ENCODE peak calls at places on chromosomes 3 and 15, in nine cellular contexts. One of them, this sample, is unnamed.

GRCh38 chr3:69740103-69741021 is 1.1 kb downstream of the MITF start:
- DNase-seq in H1: peak; percentile 87
- DNase-seq in esophagus muscularis mucosa: no peak
- DNase-seq in stomach: peak; percentile 68
- DNase-seq in sigmoid colon: peak; percentile 68
- DNase-seq in A549: no peak
- DNase-seq in GM12878: no peak
- DNase-seq in ovary: peak; percentile 66
- DNase-seq in transverse colon: peak; percentile 59
- DNase-seq in this sample: peak; percentile 92

GRCh38 chr15:78752492-78753358 is 58.5 kb downstream of the ADAMTS7 start:
- DNase-seq in H1: no peak
- DNase-seq in esophagus muscularis mucosa: no peak
- DNase-seq in stomach: no peak
- DNase-seq in sigmoid colon: peak; percentile 52
- DNase-seq in A549: no peak
- DNase-seq in GM12878: no peak
- DNase-seq in ovary: peak; percentile 28
- DNase-seq in transverse colon: no peak
- DNase-seq in this sample: peak; percentile 39

GRCh38 chr3:39415983-39416382 is 9.5 kb downstream of the RPSA start:
- DNase-seq in H1: peak; percentile 57
- DNase-seq in esophagus muscularis mucosa: no peak
- DNase-seq in stomach: no peak
- DNase-seq in sigmoid colon: no peak
- DNase-seq in A549: peak; percentile 28
- DNase-seq in GM12878: no peak
- DNase-seq in ovary: no peak
- DNase-seq in transverse colon: no peak
- DNase-seq in this sample: no peak

GRCh38 chr3:134197681-134198261 is 52.9 kb downstream of the RYK start:
- DNase-seq in H1: no peak
- DNase-seq in esophagus muscularis mucosa: no peak
- DNase-seq in stomach: no peak
- DNase-seq in sigmoid colon: no peak
- DNase-seq in A549: peak; percentile 44
- DNase-seq in GM12878: peak; percentile 24
- DNase-seq in ovary: no peak
- DNase-seq in transverse colon: no peak
- DNase-seq in this sample: no peak

GRCh38 chr3:108117245-108117644 is 26.4 kb upstream of the CD47 start:
- DNase-seq in H1: no peak
- DNase-seq in esophagus muscularis mucosa: no peak
- DNase-seq in stomach: no peak
- DNase-seq in sigmoid colon: no peak
- DNase-seq in A549: no peak
- DNase-seq in GM12878: no peak
- DNase-seq in ovary: no peak
- DNase-seq in transverse colon: no peak
- DNase-seq in this sample: no peak

GRCh38 chr3:21859124-21859781 is 108.2 kb upstream of the ZNF385D start:
- DNase-seq in H1: no peak
- DNase-seq in esophagus muscularis mucosa: no peak
- DNase-seq in stomach: no peak
- DNase-seq in sigmoid colon: no peak
- DNase-seq in A549: no peak
- DNase-seq in GM12878: no peak
- DNase-seq in ovary: no peak
- DNase-seq in transverse colon: no peak
- DNase-seq in this sample: no peak

GRCh38 chr3:24526640-24527237 is 32.1 kb upstream of the THRB start:
- DNase-seq in H1: no peak
- DNase-seq in esophagus muscularis mucosa: no peak
- DNase-seq in stomach: no peak
- DNase-seq in sigmoid colon: no peak
- DNase-seq in A549: no peak
- DNase-seq in GM12878: no peak
- DNase-seq in ovary: no peak
- DNase-seq in transverse colon: no peak
- DNase-seq in this sample: no peak

GRCh38 chr15:49438970-49439631 is 16.1 kb downstream of the FGF7 start:
- DNase-seq in H1: no peak
- DNase-seq in esophagus muscularis mucosa: no peak
- DNase-seq in stomach: no peak
- DNase-seq in sigmoid colon: peak; percentile 71
- DNase-seq in A549: no peak
- DNase-seq in GM12878: peak; percentile 11
- DNase-seq in ovary: no peak
- DNase-seq in transverse colon: peak; percentile 17
- DNase-seq in this sample: no peak

GRCh38 chr3:125129512-125129962 is 73.7 kb upstream of the HEG1 start:
- DNase-seq in H1: no peak
- DNase-seq in esophagus muscularis mucosa: peak; percentile 95
- DNase-seq in stomach: peak; percentile 37
- DNase-seq in sigmoid colon: peak; percentile 91
- DNase-seq in A549: peak; percentile 38
- DNase-seq in GM12878: no peak
- DNase-seq in ovary: no peak
- DNase-seq in transverse colon: peak; percentile 47
- DNase-seq in this sample: peak; percentile 56

GRCh38 chr3:97815149-97815917 is 6.5 kb upstream of the CRYBG3 start:
- DNase-seq in H1: no peak
- DNase-seq in esophagus muscularis mucosa: no peak
- DNase-seq in stomach: no peak
- DNase-seq in sigmoid colon: no peak
- DNase-seq in A549: no peak
- DNase-seq in GM12878: no peak
- DNase-seq in ovary: no peak
- DNase-seq in transverse colon: no peak
- DNase-seq in this sample: peak; percentile 25

GRCh38 chr3:42061042-42061710 is 30.0 kb upstream of the TRAK1 start:
- DNase-seq in H1: no peak
- DNase-seq in esophagus muscularis mucosa: no peak
- DNase-seq in stomach: no peak
- DNase-seq in sigmoid colon: no peak
- DNase-seq in A549: peak; percentile 34
- DNase-seq in GM12878: no peak
- DNase-seq in ovary: no peak
- DNase-seq in transverse colon: no peak
- DNase-seq in this sample: no peak

GRCh38 chr3:111763101-111763500 is 96.0 kb upstream of the PHLDB2 start:
- DNase-seq in H1: no peak
- DNase-seq in esophagus muscularis mucosa: no peak
- DNase-seq in stomach: no peak
- DNase-seq in sigmoid colon: no peak
- DNase-seq in A549: no peak
- DNase-seq in GM12878: no peak
- DNase-seq in ovary: no peak
- DNase-seq in transverse colon: no peak
- DNase-seq in this sample: no peak

GRCh38 chr3:10655131-10655530 is 149.7 kb upstream of the ATP2B2 start:
- DNase-seq in H1: no peak
- DNase-seq in esophagus muscularis mucosa: no peak
- DNase-seq in stomach: no peak
- DNase-seq in sigmoid colon: no peak
- DNase-seq in A549: no peak
- DNase-seq in GM12878: no peak
- DNase-seq in ovary: no peak
- DNase-seq in transverse colon: no peak
- DNase-seq in this sample: no peak

GRCh38 chr15:35956066-35956465 is 410.1 kb upstream of the DPH6 start:
- DNase-seq in H1: no peak
- DNase-seq in esophagus muscularis mucosa: no peak
- DNase-seq in stomach: no peak
- DNase-seq in sigmoid colon: no peak
- DNase-seq in A549: no peak
- DNase-seq in GM12878: no peak
- DNase-seq in ovary: no peak
- DNase-seq in transverse colon: no peak
- DNase-seq in this sample: no peak

GRCh38 chr15:69468241-69469121 is 15.9 kb downstream of the RPLP1 start:
- DNase-seq in H1: peak; percentile 26
- DNase-seq in esophagus muscularis mucosa: no peak
- DNase-seq in stomach: peak; percentile 76
- DNase-seq in sigmoid colon: no peak
- DNase-seq in A549: no peak
- DNase-seq in GM12878: no peak
- DNase-seq in ovary: no peak
- DNase-seq in transverse colon: peak; percentile 61
- DNase-seq in this sample: no peak

GRCh38 chr3:79361748-79362378 is 405.9 kb downstream of the ROBO1 start:
- DNase-seq in H1: no peak
- DNase-seq in esophagus muscularis mucosa: no peak
- DNase-seq in stomach: no peak
- DNase-seq in sigmoid colon: no peak
- DNase-seq in A549: peak; percentile 42
- DNase-seq in GM12878: no peak
- DNase-seq in ovary: no peak
- DNase-seq in transverse colon: no peak
- DNase-seq in this sample: no peak

GRCh38 chr15:60184579-60184978 is 180.5 kb downstream of the FOXB1 start:
- DNase-seq in H1: no peak
- DNase-seq in esophagus muscularis mucosa: no peak
- DNase-seq in stomach: no peak
- DNase-seq in sigmoid colon: no peak
- DNase-seq in A549: no peak
- DNase-seq in GM12878: no peak
- DNase-seq in ovary: no peak
- DNase-seq in transverse colon: no peak
- DNase-seq in this sample: no peak

GRCh38 chr3:194879991-194880939 is 194.6 kb downstream of the FAM43A start:
- DNase-seq in H1: peak; percentile 41
- DNase-seq in esophagus muscularis mucosa: peak; percentile 92
- DNase-seq in stomach: peak; percentile 77
- DNase-seq in sigmoid colon: no peak
- DNase-seq in A549: no peak
- DNase-seq in GM12878: no peak
- DNase-seq in ovary: peak; percentile 55
- DNase-seq in transverse colon: peak; percentile 7
- DNase-seq in this sample: no peak

GRCh38 chr3:179898024-179898423 is 138.7 kb downstream of the PEX5L start:
- DNase-seq in H1: no peak
- DNase-seq in esophagus muscularis mucosa: no peak
- DNase-seq in stomach: no peak
- DNase-seq in sigmoid colon: no peak
- DNase-seq in A549: peak; percentile 42
- DNase-seq in GM12878: no peak
- DNase-seq in ovary: no peak
- DNase-seq in transverse colon: no peak
- DNase-seq in this sample: no peak
- TF ChIP-seq EP300 in H1: no peak
- TF ChIP-seq EP300 in esophagus muscularis mucosa: no peak
- TF ChIP-seq EP300 in stomach: no peak
- TF ChIP-seq EP300 in sigmoid colon: no peak
- TF ChIP-seq EP300 in A549: no peak
- TF ChIP-seq EP300 in GM12878: no peak
- TF ChIP-seq EP300 in ovary: no peak
- TF ChIP-seq EP300 in transverse colon: no peak
- TF ChIP-seq EP300 in this sample: no peak

DNA sequence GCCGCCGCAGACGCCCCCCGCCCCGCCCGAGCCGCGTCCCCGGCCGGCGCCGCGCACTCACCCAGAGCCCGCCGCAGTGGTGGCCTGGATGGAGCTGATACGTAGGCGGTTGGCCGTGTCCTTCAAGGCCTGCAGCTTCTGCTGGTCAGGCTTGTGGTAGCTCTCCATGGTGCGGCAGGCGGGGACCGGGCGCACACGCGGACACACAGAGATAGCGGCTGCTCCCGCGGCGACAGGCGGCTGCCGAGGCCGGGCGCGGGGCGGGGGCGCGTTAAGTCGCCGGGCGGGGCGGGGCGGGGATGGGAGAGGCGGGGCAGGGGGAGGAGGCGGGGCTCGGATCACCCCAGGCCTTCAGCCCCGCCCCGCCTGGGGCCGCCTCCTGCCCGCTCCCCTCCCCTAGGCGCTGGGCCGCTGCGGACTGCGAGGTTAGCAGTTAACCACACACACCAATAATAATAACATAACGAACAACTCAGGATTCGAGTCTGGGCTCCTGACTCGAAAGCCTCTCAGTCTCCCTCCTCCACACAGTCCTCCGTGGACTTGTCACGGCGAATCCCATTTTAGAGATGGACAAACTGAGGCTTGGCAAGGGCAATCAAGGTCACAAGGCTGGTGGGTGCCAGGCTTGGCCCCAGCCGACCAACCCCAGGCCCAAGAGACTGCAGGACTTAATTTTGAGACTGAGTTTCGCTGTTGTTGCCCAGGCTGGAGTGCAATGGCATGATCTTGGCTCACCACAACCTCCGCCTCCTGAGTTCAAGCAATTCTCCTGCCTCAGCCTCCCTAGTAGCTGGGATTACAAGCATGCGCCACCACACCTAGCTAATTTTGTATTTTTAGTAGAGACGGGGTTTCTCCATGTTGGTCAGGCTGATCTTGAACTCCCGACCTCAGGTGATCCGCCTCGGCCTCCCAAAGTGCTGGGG is at the start of gene TKT:
- DNase-seq in H1: peak; percentile 80
- DNase-seq in esophagus muscularis mucosa: peak; percentile 95
- DNase-seq in stomach: peak; percentile 92
- DNase-seq in sigmoid colon: peak; percentile 93
- DNase-seq in A549: peak; percentile 82
- DNase-seq in GM12878: peak; percentile 26
- DNase-seq in ovary: peak; percentile 89
- DNase-seq in transverse colon: peak; percentile 90
- DNase-seq in this sample: peak; percentile 95
- TF ChIP-seq POLR2A in H1: peak; percentile 71
- TF ChIP-seq POLR2A in esophagus muscularis mucosa: peak; percentile 60
- TF ChIP-seq POLR2A in stomach: no peak
- TF ChIP-seq POLR2A in sigmoid colon: peak; percentile 37
- TF ChIP-seq POLR2A in A549: peak; percentile 99
- TF ChIP-seq POLR2A in GM12878: peak; percentile 90
- TF ChIP-seq POLR2A in ovary: peak; percentile 55
- TF ChIP-seq POLR2A in transverse colon: peak; percentile 63
- TF ChIP-seq POLR2A in this sample: peak; percentile 89

DNA sequence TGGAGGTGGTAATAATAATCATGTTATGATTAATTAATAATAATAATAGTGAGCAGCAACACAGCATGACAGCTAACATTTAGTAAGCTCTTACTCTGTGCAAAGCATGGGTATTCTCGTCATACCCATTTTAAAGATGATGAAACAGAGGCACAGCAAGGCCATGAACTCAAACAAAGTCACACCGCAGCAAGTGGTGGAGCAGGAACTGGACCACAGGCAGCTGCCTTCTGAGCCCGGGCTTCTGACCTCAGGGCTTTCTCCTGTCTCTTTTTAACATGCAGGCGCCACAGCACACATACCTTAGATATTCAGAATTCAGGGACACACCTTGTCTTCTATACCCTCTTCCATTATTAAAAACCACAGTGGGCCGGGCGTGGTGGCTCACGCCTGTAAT is 50.7 kb upstream of the SPATA12 start:
- DNase-seq in H1: no peak
- DNase-seq in esophagus muscularis mucosa: no peak
- DNase-seq in stomach: no peak
- DNase-seq in sigmoid colon: peak; percentile 40
- DNase-seq in A549: no peak
- DNase-seq in GM12878: no peak
- DNase-seq in ovary: no peak
- DNase-seq in transverse colon: no peak
- DNase-seq in this sample: no peak
- H3K27ac ChIP-seq in H1: no peak overlapping the region
- H3K27ac ChIP-seq in esophagus muscularis mucosa: peak overlapping the region; percentile 77
- H3K27ac ChIP-seq in stomach: no peak overlapping the region
- H3K27ac ChIP-seq in sigmoid colon: peak overlapping the region; percentile 79
- H3K27ac ChIP-seq in A549: no peak overlapping the region
- H3K27ac ChIP-seq in GM12878: no peak overlapping the region
- H3K27ac ChIP-seq in ovary: no peak overlapping the region
- H3K27ac ChIP-seq in transverse colon: peak overlapping the region; percentile 88
- H3K27ac ChIP-seq in this sample: no peak overlapping the region

GRCh38 chr3:13018561-13019242 is 54.5 kb downstream of the IQSEC1 start:
- DNase-seq in H1: no peak
- DNase-seq in esophagus muscularis mucosa: no peak
- DNase-seq in stomach: no peak
- DNase-seq in sigmoid colon: no peak
- DNase-seq in A549: no peak
- DNase-seq in GM12878: no peak
- DNase-seq in ovary: no peak
- DNase-seq in transverse colon: peak; percentile 5
- DNase-seq in this sample: no peak
- TF ChIP-seq EP300 in H1: no peak
- TF ChIP-seq EP300 in esophagus muscularis mucosa: no peak
- TF ChIP-seq EP300 in stomach: no peak
- TF ChIP-seq EP300 in sigmoid colon: no peak
- TF ChIP-seq EP300 in A549: no peak
- TF ChIP-seq EP300 in GM12878: no peak
- TF ChIP-seq EP300 in ovary: no peak
- TF ChIP-seq EP300 in transverse colon: no peak
- TF ChIP-seq EP300 in this sample: no peak

This sample was measured in upper lobe of left lung.